ENCODE peak calls at places on chromosomes 4 and X, in seven cellular contexts. J is endothelial cell of umbilical vein, S is aorta, R is right atrium auricular region, P is lower lobe of right lung, F is ascending aorta, T is psoas muscle. I is an unnamed sample.

GRCh38 chrX:96770315-96770714 is 85.7 kb downstream of the DIAPH2 start:
- DNase-seq in R (no peak), P (no peak), S (no peak), T (no peak), F (no peak), J (peak; percentile 9), I (peak; percentile 33)

GRCh38 chr4:6071959-6072720 is 53.9 kb upstream of the C4orf50 start:
- DNase-seq in J (no peak), F (no peak), S (peak; percentile 30), P (peak; percentile 66), R (no peak), T (no peak), I (no peak)

GRCh38 chr4:26931961-26932360 is 71.3 kb downstream of the STIM2 start:
- DNase-seq in R (no peak), S (no peak), T (no peak), J (no peak), F (no peak), P (no peak), I (no peak)

GRCh38 chr4:173415885-173416658 is 17.2 kb upstream of the SCRG1 start:
- DNase-seq in S (peak; percentile 81), J (no peak), T (peak; percentile 67), F (peak; percentile 58), R (peak; percentile 81), P (peak; percentile 85), I (peak; percentile 65)

GRCh38 chr4:161554372-161554990 is 609.3 kb downstream of the FSTL5 start:
- DNase-seq in R (no peak), P (no peak), T (no peak), S (no peak), J (peak; percentile 82), F (no peak), I (peak; percentile 53)

GRCh38 chrX:78168065-78168464 is 28.6 kb upstream of the TAF9B start:
- DNase-seq in J (no peak), S (no peak), F (no peak), T (no peak), R (no peak), P (no peak), I (no peak)

GRCh38 chr4:153207027-153207426 is 2.8 kb downstream of the TRIM2 start:
- DNase-seq in F (no peak), R (no peak), P (no peak), T (no peak), S (no peak), J (no peak), I (no peak)

GRCh38 chr4:28146191-28146590 is 1285.5 kb downstream of the STIM2 start:
- DNase-seq in F (no peak), R (no peak), P (no peak), J (no peak), S (no peak), T (no peak), I (no peak)

GRCh38 chr4:141375855-141376254 is 155.2 kb downstream of the ZNF330 start:
- DNase-seq in R (no peak), S (no peak), F (no peak), P (no peak), T (no peak), J (peak; percentile 65), I (peak; percentile 29)

GRCh38 chr4:120318447-120318846 is 251.8 kb upstream of the MAD2L1 start:
- DNase-seq in P (no peak), S (no peak), F (no peak), R (no peak), T (no peak), J (no peak), I (peak; percentile 20)

GRCh38 chr4:159837071-159837470 is 734.2 kb downstream of the RAPGEF2 start:
- DNase-seq in J (no peak), S (no peak), T (no peak), P (no peak), F (no peak), R (no peak), I (no peak)
- H3K4me1 ChIP-seq in J (no peaks in the 10 kb centered on the region), S (no peaks in the 10 kb centered on the region), T (no peaks in the 10 kb centered on the region), P (no peaks in the 10 kb centered on the region), F (no peaks in the 10 kb centered on the region), R (no peaks in the 10 kb centered on the region), I (no peaks in the 10 kb centered on the region)

GRCh38 chr4:73707918-73708577 is 32.3 kb upstream of the CXCL8 start:
- DNase-seq in J (peak; percentile 90), T (no peak), P (peak; percentile 53), F (peak; percentile 12), R (peak; percentile 82), S (peak; percentile 79), I (no peak)
- H3K4me3 ChIP-seq in J (no peak overlapping the region), T (no peak overlapping the region), P (no peak overlapping the region), F (peak overlapping the region; percentile 19), R (no peak overlapping the region), S (no peak overlapping the region), I (no peak overlapping the region)

GRCh38 chr4:15653430-15653829 is 1.7 kb downstream of the FBXL5 start:
- DNase-seq in J (no peak), T (no peak), R (no peak), F (no peak), P (no peak), S (no peak), I (no peak)

GRCh38 chr4:15655223-15656037 is at the start of gene FBXL5:
- DNase-seq in F (peak; percentile 20), S (peak; percentile 92), J (peak; percentile 86), P (peak; percentile 86), T (peak; percentile 90), R (peak; percentile 73), I (peak; percentile 90)

GRCh38 chr4:15652191-15652590 is 3.0 kb downstream of the FBXL5 start:
- DNase-seq in J (peak; percentile 14), R (no peak), P (no peak), S (no peak), T (no peak), F (no peak), I (no peak)

GRCh38 chr4:15654556-15655222 is 468 bp downstream of the FBXL5 start:
- DNase-seq in R (peak; percentile 66), S (peak; percentile 84), P (peak; percentile 67), T (peak; percentile 68), J (peak; percentile 61), F (no peak), I (peak; percentile 71)

DNA sequence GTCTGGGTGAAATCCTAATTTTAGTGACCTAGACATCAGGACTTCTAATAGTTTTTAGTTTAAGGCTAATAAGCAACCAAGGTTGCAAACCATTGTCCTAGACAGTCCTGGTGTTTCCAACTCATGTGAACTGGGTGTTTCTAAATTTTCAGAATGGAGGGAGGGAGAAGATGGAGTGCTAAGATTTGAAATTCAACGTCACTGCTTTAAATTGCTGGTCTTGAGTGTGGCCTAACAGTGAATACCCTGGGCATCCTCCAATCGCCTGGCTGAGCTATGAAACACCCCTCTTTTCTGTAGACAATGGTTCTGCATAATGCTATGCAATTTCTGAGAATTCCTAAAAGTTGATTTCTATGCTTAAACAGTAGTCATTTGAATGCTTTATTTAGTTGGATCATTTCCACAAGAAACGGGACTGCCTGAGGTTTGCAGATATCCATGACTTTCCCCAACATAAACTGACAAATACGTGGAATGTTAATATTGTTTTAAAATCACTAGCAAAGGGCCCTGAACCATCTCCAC is 1.2 kb downstream of the FBXL5 start:
- DNase-seq in R (no peak), S (no peak), F (no peak), T (no peak), P (no peak), J (peak; percentile 72), I (peak; percentile 44)
- H3K4me1 ChIP-seq in R (peaks cover 57% of the 10 kb centered on the region), S (peaks cover 6% of the 10 kb centered on the region), F (peaks cover 44% of the 10 kb centered on the region), T (peaks cover 45% of the 10 kb centered on the region), P (peaks cover 50% of the 10 kb centered on the region), J (peaks cover 36% of the 10 kb centered on the region), I (peaks cover 23% of the 10 kb centered on the region)

GRCh38 chr4:124414641-124415040 is 297.9 kb downstream of the ANKRD50 start:
- DNase-seq in R (no peak), F (no peak), P (no peak), T (no peak), S (no peak), J (no peak), I (no peak)
- H3K4me3 ChIP-seq in R (no peak overlapping the region), F (no peak overlapping the region), P (no peak overlapping the region), T (no peak overlapping the region), S (no peak overlapping the region), J (no peak overlapping the region), I (no peak overlapping the region)

GRCh38 chr4:83556836-83557235 is 20.9 kb downstream of the GPAT3 start:
- DNase-seq in S (no peak), F (no peak), T (no peak), R (no peak), J (no peak), P (no peak), I (no peak)

GRCh38 chr4:83556006-83556712 is 20.3 kb downstream of the GPAT3 start:
- DNase-seq in T (no peak), J (no peak), R (no peak), F (no peak), P (no peak), S (no peak), I (no peak)

GRCh38 chr4:83558059-83558648 is 22.2 kb downstream of the GPAT3 start:
- DNase-seq in F (no peak), R (no peak), J (no peak), T (no peak), S (no peak), P (no peak), I (no peak)

GRCh38 chr4:83560523-83560922 is 24.6 kb downstream of the GPAT3 start:
- DNase-seq in J (no peak), T (no peak), P (no peak), S (no peak), F (no peak), R (no peak), I (no peak)

DNA sequence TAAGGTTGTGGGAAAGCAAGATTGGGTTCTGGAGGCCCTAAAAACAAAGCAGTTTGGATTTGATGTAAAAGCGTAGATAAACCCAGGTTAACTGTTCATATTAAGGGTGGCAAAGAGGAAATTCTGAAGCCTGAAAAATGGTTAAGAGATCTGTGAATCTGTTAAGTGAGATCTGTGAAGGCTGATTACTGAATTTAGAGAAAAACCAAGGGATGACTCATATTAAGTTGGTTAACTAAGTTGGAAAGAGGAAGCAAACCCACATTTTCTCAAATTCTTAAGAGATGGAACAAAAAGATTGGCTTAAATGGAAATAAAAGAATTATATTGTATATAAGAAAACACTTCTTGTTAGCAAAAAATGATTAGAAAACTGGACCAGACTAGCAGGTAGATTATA is 22.8 kb downstream of the GPAT3 start:
- DNase-seq in P (no peak), S (no peak), T (no peak), J (no peak), R (no peak), F (no peak), I (no peak)
- H3K4me1 ChIP-seq in P (peaks cover 8% of the 10 kb centered on the region), S (no peaks in the 10 kb centered on the region), T (peaks cover 63% of the 10 kb centered on the region), J (peaks cover 6% of the 10 kb centered on the region), R (peaks cover 21% of the 10 kb centered on the region), F (no peaks in the 10 kb centered on the region), I (no peaks in the 10 kb centered on the region)

I was measured in SJCRH30.